ENCODE peak calls at places on chromosomes 4 and X, in six cellular contexts. One of them, this sample, is unnamed.

GRCh38 chrX:12802741-12803140 is 11.5 kb downstream of the PRPS2 start:
- DNase-seq in NCI-H1105 treated with DMSO at 0.1 percent for 48 hours: no peak
- DNase-seq in globus pallidus: no peak
- DNase-seq in heart right ventricle: no peak
- DNase-seq in cardiac fibroblast: no peak
- DNase-seq in AG09319: no peak
- DNase-seq in this sample: no peak

GRCh38 chr4:8506373-8507250 is 66.0 kb downstream of the TRMT44 start:
- DNase-seq in NCI-H1105 treated with DMSO at 0.1 percent for 48 hours: no peak
- DNase-seq in globus pallidus: peak; percentile 55
- DNase-seq in heart right ventricle: peak; percentile 53
- DNase-seq in cardiac fibroblast: peak; percentile 77
- DNase-seq in AG09319: no peak
- DNase-seq in this sample: no peak

GRCh38 chr4:8553958-8554357 is 26.2 kb upstream of the GPR78 start:
- DNase-seq in NCI-H1105 treated with DMSO at 0.1 percent for 48 hours: no peak
- DNase-seq in globus pallidus: no peak
- DNase-seq in heart right ventricle: no peak
- DNase-seq in cardiac fibroblast: no peak
- DNase-seq in AG09319: no peak
- DNase-seq in this sample: no peak

GRCh38 chrX:64975491-64975890 is 759 bp downstream of the ZC4H2 start:
- DNase-seq in NCI-H1105 treated with DMSO at 0.1 percent for 48 hours: peak; percentile 11
- DNase-seq in globus pallidus: peak; percentile 11
- DNase-seq in heart right ventricle: peak; percentile 15
- DNase-seq in cardiac fibroblast: peak; percentile 16
- DNase-seq in AG09319: no peak
- DNase-seq in this sample: peak; percentile 84

GRCh38 chrX:69128573-69128972 is 36.7 kb downstream of the PJA1 start:
- DNase-seq in NCI-H1105 treated with DMSO at 0.1 percent for 48 hours: no peak
- DNase-seq in globus pallidus: no peak
- DNase-seq in heart right ventricle: peak; percentile 38
- DNase-seq in cardiac fibroblast: peak; percentile 27
- DNase-seq in AG09319: no peak
- DNase-seq in this sample: no peak

GRCh38 chr4:71732706-71733105 is 51.2 kb downstream of the GC start:
- DNase-seq in NCI-H1105 treated with DMSO at 0.1 percent for 48 hours: peak; percentile 21
- DNase-seq in globus pallidus: no peak
- DNase-seq in heart right ventricle: no peak
- DNase-seq in cardiac fibroblast: peak; percentile 44
- DNase-seq in AG09319: peak; percentile 3
- DNase-seq in this sample: no peak

GRCh38 chr4:89254847-89255246 is 52.8 kb downstream of the GPRIN3 start:
- DNase-seq in NCI-H1105 treated with DMSO at 0.1 percent for 48 hours: peak; percentile 1
- DNase-seq in globus pallidus: no peak
- DNase-seq in heart right ventricle: no peak
- DNase-seq in cardiac fibroblast: peak; percentile 37
- DNase-seq in AG09319: no peak
- DNase-seq in this sample: no peak

GRCh38 chr4:153112071-153112460 is 92.2 kb upstream of the TRIM2 start:
- DNase-seq in NCI-H1105 treated with DMSO at 0.1 percent for 48 hours: no peak
- DNase-seq in globus pallidus: no peak
- DNase-seq in heart right ventricle: no peak
- DNase-seq in cardiac fibroblast: no peak
- DNase-seq in AG09319: no peak
- DNase-seq in this sample: peak; percentile 78

GRCh38 chr4:65367306-65367705 is 303.0 kb downstream of the EPHA5 start:
- DNase-seq in NCI-H1105 treated with DMSO at 0.1 percent for 48 hours: peak; percentile 11
- DNase-seq in globus pallidus: no peak
- DNase-seq in heart right ventricle: no peak
- DNase-seq in cardiac fibroblast: no peak
- DNase-seq in AG09319: no peak
- DNase-seq in this sample: no peak

GRCh38 chrX:17638731-17639130 is 98.6 kb upstream of the SCML1 start:
- DNase-seq in NCI-H1105 treated with DMSO at 0.1 percent for 48 hours: peak; percentile 12
- DNase-seq in globus pallidus: no peak
- DNase-seq in heart right ventricle: no peak
- DNase-seq in cardiac fibroblast: no peak
- DNase-seq in AG09319: no peak
- DNase-seq in this sample: no peak

GRCh38 chr4:15533817-15534216 is 64.1 kb downstream of the CC2D2A start:
- DNase-seq in NCI-H1105 treated with DMSO at 0.1 percent for 48 hours: no peak
- DNase-seq in globus pallidus: no peak
- DNase-seq in heart right ventricle: no peak
- DNase-seq in cardiac fibroblast: no peak
- DNase-seq in AG09319: no peak
- DNase-seq in this sample: no peak

GRCh38 chrX:153722704-153723350 is 1.4 kb downstream of the BCAP31 start:
- DNase-seq in NCI-H1105 treated with DMSO at 0.1 percent for 48 hours: no peak
- DNase-seq in globus pallidus: no peak
- DNase-seq in heart right ventricle: no peak
- DNase-seq in cardiac fibroblast: no peak
- DNase-seq in AG09319: no peak
- DNase-seq in this sample: no peak

GRCh38 chrX:139201924-139202323 is 328.6 kb upstream of the F9 start:
- DNase-seq in NCI-H1105 treated with DMSO at 0.1 percent for 48 hours: no peak
- DNase-seq in globus pallidus: no peak
- DNase-seq in heart right ventricle: no peak
- DNase-seq in cardiac fibroblast: no peak
- DNase-seq in AG09319: no peak
- DNase-seq in this sample: no peak

GRCh38 chr4:157984285-157984911 is 188.4 kb downstream of the GASK1B start:
- DNase-seq in NCI-H1105 treated with DMSO at 0.1 percent for 48 hours: no peak
- DNase-seq in globus pallidus: no peak
- DNase-seq in heart right ventricle: no peak
- DNase-seq in cardiac fibroblast: no peak
- DNase-seq in AG09319: no peak
- DNase-seq in this sample: no peak

GRCh38 chr4:139658185-139658584 is 7.4 kb upstream of the MGST2 start:
- DNase-seq in NCI-H1105 treated with DMSO at 0.1 percent for 48 hours: no peak
- DNase-seq in globus pallidus: no peak
- DNase-seq in heart right ventricle: no peak
- DNase-seq in cardiac fibroblast: no peak
- DNase-seq in AG09319: no peak
- DNase-seq in this sample: no peak

GRCh38 chr4:92618968-92619367 is 315.2 kb downstream of the GRID2 start:
- DNase-seq in NCI-H1105 treated with DMSO at 0.1 percent for 48 hours: no peak
- DNase-seq in globus pallidus: peak; percentile 33
- DNase-seq in heart right ventricle: no peak
- DNase-seq in cardiac fibroblast: peak; percentile 2
- DNase-seq in AG09319: no peak
- DNase-seq in this sample: no peak

This sample was measured in osteocyte.